ENCODE peak calls at places on chromosomes 16 and 17, in four cellular contexts. One of them, this sample, is unnamed.

GRCh38 chr16:16148755-16149154 is 74.5 kb downstream of the ABCC6 start:
- DNase-seq in H1: no peak
- DNase-seq in SK-N-SH: no peak
- DNase-seq in K562: no peak
- DNase-seq in this sample: no peak

GRCh38 chr17:47694818-47695663 is 1.1 kb downstream of the TBKBP1 start:
- DNase-seq in H1: peak; percentile 77
- DNase-seq in SK-N-SH: peak; percentile 84
- DNase-seq in K562: peak; percentile 68
- DNase-seq in this sample: no peak

GRCh38 chr17:48150107-48150463 is 42.5 kb downstream of the SNX11 start:
- DNase-seq in H1: no peak
- DNase-seq in SK-N-SH: no peak
- DNase-seq in K562: no peak
- DNase-seq in this sample: no peak

GRCh38 chr17:77888242-77889134 is 70.0 kb upstream of the TNRC6C start:
- DNase-seq in H1: no peak
- DNase-seq in SK-N-SH: no peak
- DNase-seq in K562: no peak
- DNase-seq in this sample: no peak

GRCh38 chr16:85552980-85553435 is 60.1 kb upstream of the GSE1 start:
- DNase-seq in H1: no peak
- DNase-seq in SK-N-SH: peak; percentile 88
- DNase-seq in K562: peak; percentile 83
- DNase-seq in this sample: no peak

GRCh38 chr17:80279895-80280294 is 19.2 kb downstream of the RNF213 start:
- DNase-seq in H1: no peak
- DNase-seq in SK-N-SH: peak; percentile 57
- DNase-seq in K562: no peak
- DNase-seq in this sample: no peak

GRCh38 chr16:89656435-89657121 is 930 bp downstream of the CHMP1A start:
- DNase-seq in H1: no peak
- DNase-seq in SK-N-SH: no peak
- DNase-seq in K562: no peak
- DNase-seq in this sample: no peak

GRCh38 chr16:54407596-54407995 is 121.0 kb upstream of the IRX3 start:
- DNase-seq in H1: no peak
- DNase-seq in SK-N-SH: no peak
- DNase-seq in K562: no peak
- DNase-seq in this sample: no peak

GRCh38 chr16:52515068-52515671 is 31.8 kb downstream of the TOX3 start:
- DNase-seq in H1: no peak
- DNase-seq in SK-N-SH: no peak
- DNase-seq in K562: no peak
- DNase-seq in this sample: no peak

GRCh38 chr16:66682271-66682670 is 14.3 kb downstream of the CMTM4 start:
- DNase-seq in H1: no peak
- DNase-seq in SK-N-SH: no peak
- DNase-seq in K562: no peak
- DNase-seq in this sample: no peak

GRCh38 chr16:77896357-77896972 is 108.1 kb downstream of the VAT1L start:
- DNase-seq in H1: no peak
- DNase-seq in SK-N-SH: peak; percentile 62
- DNase-seq in K562: no peak
- DNase-seq in this sample: no peak

GRCh38 chr16:1977875-1978268 is 3.4 kb downstream of the NOXO1 start:
- DNase-seq in H1: no peak
- DNase-seq in SK-N-SH: no peak
- DNase-seq in K562: no peak
- DNase-seq in this sample: no peak

GRCh38 chr16:84603115-84603816 is 14.6 kb downstream of the COTL1 start:
- DNase-seq in H1: no peak
- DNase-seq in SK-N-SH: no peak
- DNase-seq in K562: no peak
- DNase-seq in this sample: no peak

GRCh38 chr16:30361180-30361579 is 6.1 kb upstream of the CD2BP2 start:
- DNase-seq in H1: no peak
- DNase-seq in SK-N-SH: no peak
- DNase-seq in K562: no peak
- DNase-seq in this sample: no peak

GRCh38 chr17:66290097-66290722 is 12.2 kb upstream of the PRKCA start:
- DNase-seq in H1: no peak
- DNase-seq in SK-N-SH: peak; percentile 58
- DNase-seq in K562: no peak
- DNase-seq in this sample: no peak

DNA sequence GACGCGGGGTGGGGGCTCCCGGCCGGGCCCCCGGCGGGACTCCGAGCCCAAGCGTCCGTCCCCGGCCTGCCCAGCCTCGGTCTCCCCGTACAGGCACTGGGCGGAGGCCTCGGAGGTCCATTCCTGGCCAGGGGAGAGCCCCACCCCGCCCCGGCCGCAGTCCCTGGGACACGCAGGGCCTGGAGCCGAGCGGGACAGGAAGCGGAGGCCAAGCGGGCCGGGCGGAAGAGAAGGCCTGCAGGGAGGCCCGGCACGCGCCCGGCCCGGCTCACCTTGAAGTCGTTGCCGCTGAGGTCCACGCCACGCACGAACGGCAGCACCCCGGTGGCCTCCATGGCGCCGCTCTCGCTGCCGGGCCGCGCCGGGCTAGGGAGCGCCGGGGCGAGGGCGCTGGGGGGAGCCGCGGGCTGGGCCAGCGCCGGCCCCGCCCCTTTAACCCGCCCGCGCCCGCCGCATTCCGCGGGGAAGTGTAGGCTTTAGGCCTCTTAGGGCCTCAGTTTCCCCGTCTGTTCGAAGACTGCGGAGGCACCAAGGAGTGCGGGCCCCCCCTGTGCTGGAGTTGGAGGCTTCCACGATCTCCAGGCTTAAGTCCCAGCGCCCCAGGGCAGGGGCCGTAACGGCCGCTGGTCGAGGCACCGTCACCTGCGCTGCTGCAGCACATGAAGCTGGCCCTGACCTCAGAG is at the start of gene FLII:
- DNase-seq in H1: peak; percentile 83
- DNase-seq in SK-N-SH: peak; percentile 89
- DNase-seq in K562: peak; percentile 64
- DNase-seq in this sample: peak; percentile 60
- TF ChIP-seq TEAD4 in H1: peak; percentile 78
- TF ChIP-seq TEAD4 in SK-N-SH: no peak
- TF ChIP-seq TEAD4 in K562: no peak
- TF ChIP-seq TEAD4 in this sample: no peak

GRCh38 chr16:4176794-4177438 is 60.7 kb upstream of the ADCY9 start:
- DNase-seq in H1: no peak
- DNase-seq in SK-N-SH: no peak
- DNase-seq in K562: peak; percentile 37
- DNase-seq in this sample: no peak
- TF ChIP-seq TEAD4 in H1: no peak
- TF ChIP-seq TEAD4 in SK-N-SH: no peak
- TF ChIP-seq TEAD4 in K562: no peak
- TF ChIP-seq TEAD4 in this sample: no peak

DNA sequence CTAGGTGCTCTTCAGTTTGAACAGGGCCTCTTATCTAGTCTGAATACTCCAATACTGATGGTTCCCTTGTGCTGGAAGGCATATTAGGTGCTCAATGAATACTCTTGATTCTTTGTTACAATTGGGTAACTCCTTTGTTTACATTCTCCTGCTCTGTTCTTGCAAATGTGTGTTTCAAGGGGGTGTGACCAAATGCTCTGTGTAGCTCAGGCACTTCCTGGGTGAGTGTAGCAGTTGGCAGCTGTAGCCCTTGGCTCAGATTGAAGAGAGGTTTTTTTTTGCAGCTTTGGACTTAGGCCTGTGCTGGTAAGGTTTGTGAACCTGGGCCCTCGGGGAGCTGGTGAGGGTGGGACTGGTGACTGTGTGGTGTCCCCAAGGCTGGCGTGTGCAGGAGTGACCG is 20.2 kb downstream of the TBCD start:
- DNase-seq in H1: no peak
- DNase-seq in SK-N-SH: no peak
- DNase-seq in K562: no peak
- DNase-seq in this sample: no peak
- TF ChIP-seq TEAD4 in H1: no peak
- TF ChIP-seq TEAD4 in SK-N-SH: no peak
- TF ChIP-seq TEAD4 in K562: no peak
- TF ChIP-seq TEAD4 in this sample: no peak

GRCh38 chr17:57284984-57285646 is 28.8 kb downstream of the MSI2 start:
- DNase-seq in H1: no peak
- DNase-seq in SK-N-SH: no peak
- DNase-seq in K562: peak; percentile 46
- DNase-seq in this sample: peak; percentile 44

GRCh38 chr17:57284583-57284982 is 28.3 kb downstream of the MSI2 start:
- DNase-seq in H1: no peak
- DNase-seq in SK-N-SH: no peak
- DNase-seq in K562: peak; percentile 49
- DNase-seq in this sample: no peak

GRCh38 chr17:57288034-57288752 is 31.9 kb downstream of the MSI2 start:
- DNase-seq in H1: no peak
- DNase-seq in SK-N-SH: no peak
- DNase-seq in K562: no peak
- DNase-seq in this sample: no peak

GRCh38 chr17:57285681-57286080 is 29.4 kb downstream of the MSI2 start:
- DNase-seq in H1: no peak
- DNase-seq in SK-N-SH: no peak
- DNase-seq in K562: no peak
- DNase-seq in this sample: no peak

GRCh38 chr17:57286372-57287105 is 30.2 kb downstream of the MSI2 start:
- DNase-seq in H1: no peak
- DNase-seq in SK-N-SH: no peak
- DNase-seq in K562: no peak
- DNase-seq in this sample: no peak
- TF ChIP-seq TEAD4 in H1: no peak
- TF ChIP-seq TEAD4 in SK-N-SH: no peak
- TF ChIP-seq TEAD4 in K562: no peak
- TF ChIP-seq TEAD4 in this sample: no peak

GRCh38 chr17:40517981-40518380 is 16.6 kb upstream of the TNS4 start:
- DNase-seq in H1: no peak
- DNase-seq in SK-N-SH: no peak
- DNase-seq in K562: no peak
- DNase-seq in this sample: no peak
- TF ChIP-seq TEAD4 in H1: no peak
- TF ChIP-seq TEAD4 in SK-N-SH: no peak
- TF ChIP-seq TEAD4 in K562: no peak
- TF ChIP-seq TEAD4 in this sample: no peak

DNA sequence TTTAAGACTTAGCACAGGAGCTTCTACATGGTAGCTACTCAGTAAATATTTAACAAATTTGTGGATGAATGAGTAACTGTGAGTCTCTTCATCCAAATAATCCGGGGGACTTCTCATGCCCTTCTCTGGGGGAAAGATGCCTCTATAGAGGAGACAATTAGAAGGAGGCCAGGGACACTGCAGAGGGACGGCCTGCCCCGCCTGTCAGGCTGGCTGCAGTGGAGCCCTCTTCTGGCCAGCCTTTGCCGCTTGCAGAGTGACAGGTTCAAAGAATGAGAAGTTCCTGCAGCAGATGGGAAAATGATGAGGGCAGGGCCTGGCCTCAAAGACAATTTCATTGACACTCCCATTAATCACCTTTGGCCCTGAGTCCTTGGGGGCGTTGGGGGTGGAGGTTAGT is 339.1 kb downstream of the MAF start:
- DNase-seq in H1: peak; percentile 71
- DNase-seq in SK-N-SH: peak; percentile 28
- DNase-seq in K562: peak; percentile 29
- DNase-seq in this sample: peak; percentile 73
- TF ChIP-seq TEAD4 in H1: no peak
- TF ChIP-seq TEAD4 in SK-N-SH: no peak
- TF ChIP-seq TEAD4 in K562: no peak
- TF ChIP-seq TEAD4 in this sample: no peak

GRCh38 chr16:48862087-48862532 is 252.1 kb upstream of the N4BP1 start:
- DNase-seq in H1: peak; percentile 46
- DNase-seq in SK-N-SH: no peak
- DNase-seq in K562: no peak
- DNase-seq in this sample: peak; percentile 19
- TF ChIP-seq TEAD4 in H1: no peak
- TF ChIP-seq TEAD4 in SK-N-SH: no peak
- TF ChIP-seq TEAD4 in K562: no peak
- TF ChIP-seq TEAD4 in this sample: no peak

GRCh38 chr17:45722161-45722560 is 62.0 kb upstream of the CRHR1 start:
- DNase-seq in H1: peak; percentile 69
- DNase-seq in SK-N-SH: peak; percentile 76
- DNase-seq in K562: peak; percentile 35
- DNase-seq in this sample: peak; percentile 79
- TF ChIP-seq TEAD4 in H1: no peak
- TF ChIP-seq TEAD4 in SK-N-SH: no peak
- TF ChIP-seq TEAD4 in K562: no peak
- TF ChIP-seq TEAD4 in this sample: no peak

GRCh38 chr17:68719431-68719830 is 118.3 kb upstream of the FAM20A start:
- DNase-seq in H1: no peak
- DNase-seq in SK-N-SH: no peak
- DNase-seq in K562: no peak
- DNase-seq in this sample: no peak
- TF ChIP-seq TEAD4 in H1: no peak
- TF ChIP-seq TEAD4 in SK-N-SH: no peak
- TF ChIP-seq TEAD4 in K562: no peak
- TF ChIP-seq TEAD4 in this sample: no peak

GRCh38 chr17:18250259-18250658 is 8.3 kb downstream of the FLII start:
- DNase-seq in H1: no peak
- DNase-seq in SK-N-SH: no peak
- DNase-seq in K562: no peak
- DNase-seq in this sample: no peak
- TF ChIP-seq TEAD4 in H1: no peak
- TF ChIP-seq TEAD4 in SK-N-SH: no peak
- TF ChIP-seq TEAD4 in K562: no peak
- TF ChIP-seq TEAD4 in this sample: no peak

This sample was measured in WTC11.